ENCODE peak calls at places on chromosomes 12 and 14, in eight cellular contexts. H is GM23248, A is pancreas, T is brain microvascular endothelial cell, U is H9, C is mesendoderm, S is prostate gland, B is Panc1. X is an unnamed sample.

GRCh38 chr12:104219361-104219892 is 3.8 kb downstream of the TXNRD1 start:
- DNase-seq in H (peak; percentile 97), A (no peak), T (peak; percentile 86), U (no peak), C (peak; percentile 35), S (peak; percentile 51), B (peak; percentile 82), X (peak; percentile 81)

GRCh38 chr14:75689012-75689411 is 28.0 kb downstream of the TTLL5 start:
- DNase-seq in H (peak; percentile 72), A (no peak), T (peak; percentile 26), U (no peak), C (no peak), S (no peak), B (no peak), X (no peak)

GRCh38 chr12:52235001-52235760 is 2.1 kb downstream of the KRT7 start:
- DNase-seq in H (peak; percentile 66), A (peak; percentile 37), T (no peak), U (no peak), C (no peak), S (no peak), B (no peak), X (no peak)

GRCh38 chr14:71166434-71166833 is 259.2 kb downstream of the PCNX1 start:
- DNase-seq in H (peak; percentile 87), A (no peak), T (peak; percentile 74), U (no peak), C (no peak), S (no peak), B (no peak), X (no peak)

GRCh38 chr14:105060751-105061427 is 4.3 kb downstream of the GPR132 start:
- DNase-seq in H (no peak), A (no peak), T (no peak), U (peak; percentile 34), C (no peak), S (no peak), B (no peak), X (no peak)

GRCh38 chr12:54579696-54580333 is 8.6 kb downstream of the PPP1R1A start:
- DNase-seq in H (peak; percentile 80), A (peak; percentile 84), T (peak; percentile 75), U (peak; percentile 95), C (peak; percentile 88), S (peak; percentile 69), B (peak; percentile 80), X (no peak)

GRCh38 chr14:61934385-61934784 is 172.2 kb downstream of the SNAPC1 start:
- DNase-seq in H (peak; percentile 93), A (no peak), T (peak; percentile 94), U (no peak), C (no peak), S (no peak), B (no peak), X (peak; percentile 54)

GRCh38 chr12:110809149-110809548 is 37.6 kb upstream of the CCDC63 start:
- DNase-seq in H (no peak), A (no peak), T (no peak), U (no peak), C (peak; percentile 64), S (no peak), B (no peak), X (no peak)

GRCh38 chr14:53412819-53413664 is 259.9 kb upstream of the DDHD1 start:
- DNase-seq in H (peak; percentile 41), A (no peak), T (no peak), U (no peak), C (peak; percentile 51), S (no peak), B (peak; percentile 2), X (peak; percentile 43)

GRCh38 chr14:54360667-54361066 is 36.1 kb upstream of the CDKN3 start:
- DNase-seq in H (no peak), A (no peak), T (no peak), U (no peak), C (no peak), S (no peak), B (no peak), X (no peak)

GRCh38 chr12:19462441-19462840 is 23.1 kb downstream of the AEBP2 start:
- DNase-seq in H (no peak), A (no peak), T (peak; percentile 20), U (no peak), C (no peak), S (no peak), B (no peak), X (no peak)

GRCh38 chr14:22926316-22926715 is 2.9 kb downstream of the PRMT5 start:
- DNase-seq in H (peak; percentile 64), A (no peak), T (no peak), U (no peak), C (no peak), S (no peak), B (no peak), X (peak; percentile 41)
- H3K27ac ChIP-seq in H (peak overlapping the region; percentile 34), A (no peak overlapping the region), T (no peak overlapping the region), U (no peak overlapping the region), C (no peak overlapping the region), S (no peak overlapping the region), B (no peak overlapping the region), X (peak overlapping the region; percentile 90)

GRCh38 chr14:67940894-67941455 is 121.4 kb downstream of the RAD51B start:
- DNase-seq in H (peak; percentile 73), A (no peak), T (peak; percentile 36), U (no peak), C (no peak), S (peak; percentile 65), B (no peak), X (no peak)
- H3K27ac ChIP-seq in H (peak overlapping the region; percentile 69), A (peak overlapping the region; percentile 77), T (peak overlapping the region; percentile 36), U (no peak overlapping the region), C (no peak overlapping the region), S (peak overlapping the region; percentile 88), B (peak overlapping the region; percentile 87), X (peak overlapping the region; percentile 8)

DNA sequence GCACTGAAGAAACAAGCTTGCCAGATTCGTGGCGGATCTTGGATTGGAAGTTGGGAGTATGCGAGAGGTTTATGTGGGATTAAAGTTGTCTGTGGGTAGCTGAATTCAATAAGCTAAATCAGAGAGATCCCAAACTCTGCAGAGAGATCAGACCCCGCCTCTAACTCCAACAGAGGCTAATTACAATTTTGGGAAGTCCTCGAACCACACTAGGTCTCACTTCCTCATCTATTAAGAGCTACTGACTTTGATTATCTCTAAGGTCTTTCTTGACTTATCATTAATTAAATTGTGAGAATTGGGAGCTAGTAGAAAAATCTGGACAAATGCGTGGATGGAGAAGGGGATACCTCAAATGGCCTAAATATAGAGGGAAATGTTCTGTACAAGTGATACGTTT is 9.1 kb downstream of the NTF3 start:
- DNase-seq in H (no peak), A (no peak), T (no peak), U (no peak), C (no peak), S (no peak), B (no peak), X (no peak)
- H3K27ac ChIP-seq in H (no peak overlapping the region), A (no peak overlapping the region), T (no peak overlapping the region), U (no peak overlapping the region), C (no peak overlapping the region), S (no peak overlapping the region), B (no peak overlapping the region), X (no peak overlapping the region)

DNA sequence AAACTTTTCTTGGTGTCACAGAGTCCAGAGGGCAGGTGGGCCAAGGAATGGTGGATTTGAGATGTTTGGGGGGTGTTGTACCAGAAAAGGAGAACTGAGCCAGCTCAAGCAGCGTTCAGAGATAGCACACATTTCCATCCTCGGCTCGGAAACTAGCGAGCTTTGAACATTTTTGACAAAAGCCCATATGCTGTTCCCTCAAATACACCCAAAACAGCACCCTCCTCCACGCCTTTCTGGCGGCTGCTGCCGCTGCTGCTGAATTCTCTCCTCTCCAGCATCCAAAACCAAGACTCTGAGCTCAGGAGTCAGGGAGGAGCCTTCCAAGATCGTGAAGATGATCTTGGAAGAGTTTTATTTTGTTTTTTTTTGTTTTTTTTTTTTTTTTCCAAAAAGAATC is 967 bp downstream of the SRRM4 start:
- DNase-seq in H (no peak), A (no peak), T (no peak), U (no peak), C (no peak), S (no peak), B (no peak), X (no peak)
- H3K27ac ChIP-seq in H (no peak overlapping the region), A (no peak overlapping the region), T (no peak overlapping the region), U (no peak overlapping the region), C (no peak overlapping the region), S (no peak overlapping the region), B (no peak overlapping the region), X (no peak overlapping the region)

X was measured in epithelial cell of prostate.